ENCODE peak calls at places on chromosomes 13 and 19, in eight cellular contexts. N is caudate nucleus; O is fibroblast of lung; Y is H9; B is right lobe of liver; M is IMR-90; P is CD8-positive, alpha-beta memory T cell; H is PC-9. Z is an unnamed sample.

GRCh38 chr19:42272535-42272897 is 3.5 kb downstream of the CIC start:
- DNase-seq in N (no peak), O (no peak), Y (no peak), B (no peak), M (no peak), P (no peak), H (no peak), Z (no peak)

GRCh38 chr13:111537115-111537728 is 216.8 kb downstream of the TEX29 start:
- DNase-seq in N (no peak), O (no peak), Y (no peak), B (no peak), M (no peak), P (no peak), H (no peak), Z (no peak)

GRCh38 chr13:63636231-63636993 is 2220.8 kb upstream of the PCDH20 start:
- DNase-seq in N (no peak), O (peak; percentile 14), Y (no peak), B (no peak), M (no peak), P (no peak), H (no peak), Z (no peak)

GRCh38 chr13:37406031-37406430 is 192.5 kb downstream of the POSTN start:
- DNase-seq in N (no peak), O (no peak), Y (no peak), B (no peak), M (no peak), P (no peak), H (no peak), Z (no peak)

GRCh38 chr13:42275098-42275471 is 3.1 kb downstream of the AKAP11 start:
- DNase-seq in N (no peak), O (no peak), Y (no peak), B (no peak), M (no peak), P (no peak), H (no peak), Z (no peak)

GRCh38 chr13:98279473-98280175 is 102.6 kb upstream of the RNF113B start:
- DNase-seq in N (no peak), O (no peak), Y (peak; percentile 65), B (no peak), M (no peak), P (no peak), H (no peak), Z (no peak)

GRCh38 chr13:27605610-27606200 is 14.6 kb downstream of the LNX2 start:
- DNase-seq in N (no peak), O (peak; percentile 56), Y (no peak), B (no peak), M (peak; percentile 33), P (no peak), H (no peak), Z (no peak)

GRCh38 chr13:50892162-50892944 is 17.2 kb upstream of the RNASEH2B start:
- DNase-seq in N (no peak), O (no peak), Y (no peak), B (no peak), M (no peak), P (peak; percentile 17), H (no peak), Z (no peak)

GRCh38 chr19:6272913-6273600 is 6.7 kb downstream of the MLLT1 start:
- DNase-seq in N (no peak), O (no peak), Y (no peak), B (no peak), M (no peak), P (no peak), H (no peak), Z (no peak)

GRCh38 chr19:5128932-5129389 is 160.0 kb downstream of the KDM4B start:
- DNase-seq in N (no peak), O (peak; percentile 16), Y (no peak), B (no peak), M (no peak), P (no peak), H (no peak), Z (no peak)
- H3K27ac ChIP-seq in N (no peak overlapping the region), O (no peak overlapping the region), Y (no peak overlapping the region), B (no peak overlapping the region), M (no peak overlapping the region), P (no peak overlapping the region), H (no peak overlapping the region), Z (no peak overlapping the region)

GRCh38 chr19:13794388-13794751 is 873 bp upstream of the ZSWIM4 start:
- DNase-seq in N (no peak), O (peak; percentile 96), Y (no peak), B (peak; percentile 69), M (peak; percentile 96), P (no peak), H (peak; percentile 83), Z (peak; percentile 55)
- H3K27ac ChIP-seq in N (no peak overlapping the region), O (peak overlapping the region; percentile 99), Y (no peak overlapping the region), B (peak overlapping the region; percentile 58), M (peak overlapping the region; percentile 95), P (peak overlapping the region; percentile 73), H (peak overlapping the region; percentile 94), Z (peak overlapping the region; percentile 97)

GRCh38 chr13:30738526-30738925 is 3.2 kb downstream of the ALOX5AP start:
- DNase-seq in N (no peak), O (no peak), Y (peak; percentile 34), B (no peak), M (no peak), P (no peak), H (no peak), Z (no peak)
- H3K27ac ChIP-seq in N (no peak overlapping the region), O (no peak overlapping the region), Y (no peak overlapping the region), B (no peak overlapping the region), M (no peak overlapping the region), P (no peak overlapping the region), H (no peak overlapping the region), Z (no peak overlapping the region)

GRCh38 chr13:100440756-100441421 is 147.7 kb downstream of the GGACT start:
- DNase-seq in N (no peak), O (peak; percentile 58), Y (no peak), B (no peak), M (peak; percentile 75), P (no peak), H (peak; percentile 45), Z (no peak)
- H3K27ac ChIP-seq in N (no peak overlapping the region), O (peak overlapping the region; percentile 63), Y (no peak overlapping the region), B (no peak overlapping the region), M (peak overlapping the region; percentile 33), P (no peak overlapping the region), H (no peak overlapping the region), Z (no peak overlapping the region)

DNA sequence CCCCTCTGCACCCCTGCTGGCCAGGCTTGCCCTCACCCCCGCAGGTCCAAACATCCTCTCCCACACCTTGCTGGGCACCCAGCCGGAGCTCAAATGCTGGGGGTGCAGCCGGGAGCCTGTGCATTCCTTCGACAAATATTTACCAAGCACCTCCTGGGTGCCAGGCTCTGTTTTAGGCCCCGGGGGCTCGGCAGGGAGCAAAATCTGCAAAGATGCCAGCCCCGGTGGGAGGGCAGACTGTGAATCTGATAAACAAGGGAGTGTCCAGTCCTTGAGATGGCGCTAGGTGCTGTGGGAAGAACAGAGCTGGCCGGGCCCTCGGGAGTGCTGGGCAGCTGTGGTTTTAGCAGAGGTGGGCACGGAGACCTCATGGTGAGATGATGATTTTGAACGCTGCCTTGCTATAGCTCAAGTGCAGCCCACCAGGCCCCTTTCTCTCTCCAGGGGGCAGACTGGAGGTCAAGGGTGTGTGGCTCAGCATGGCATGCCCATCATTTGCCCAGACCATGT is 10.6 kb downstream of the NFIX start:
- DNase-seq in N (no peak), O (no peak), Y (no peak), B (no peak), M (no peak), P (no peak), H (no peak), Z (no peak)
- H3K27ac ChIP-seq in N (peak overlapping the region; percentile 80), O (no peak overlapping the region), Y (no peak overlapping the region), B (no peak overlapping the region), M (no peak overlapping the region), P (no peak overlapping the region), H (no peak overlapping the region), Z (no peak overlapping the region)

DNA sequence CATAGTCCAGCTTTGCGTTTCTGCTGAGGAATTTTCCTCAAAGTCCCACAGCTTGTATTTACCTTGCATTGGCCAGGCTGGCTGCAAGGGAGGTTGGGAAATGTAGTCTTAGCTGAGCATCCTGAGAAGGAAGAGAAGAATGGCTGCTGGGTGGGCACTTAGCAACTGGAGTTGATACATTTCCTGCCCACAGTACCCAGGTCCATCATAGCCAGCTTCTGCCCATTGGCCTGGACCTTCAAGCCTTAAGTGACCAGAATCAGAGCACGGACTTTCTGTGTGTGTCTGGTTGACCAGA is 112.4 kb downstream of the SIPA1L3 start:
- DNase-seq in N (no peak), O (no peak), Y (no peak), B (no peak), M (no peak), P (no peak), H (no peak), Z (no peak)
- H3K27ac ChIP-seq in N (no peak overlapping the region), O (no peak overlapping the region), Y (no peak overlapping the region), B (no peak overlapping the region), M (no peak overlapping the region), P (no peak overlapping the region), H (no peak overlapping the region), Z (no peak overlapping the region)

GRCh38 chr19:40686882-40687524 is 3.4 kb downstream of the NUMBL start:
- DNase-seq in N (no peak), O (no peak), Y (no peak), B (no peak), M (no peak), P (no peak), H (no peak), Z (no peak)

GRCh38 chr19:40688987-40689338 is 1.5 kb downstream of the NUMBL start:
- DNase-seq in N (no peak), O (peak; percentile 12), Y (no peak), B (no peak), M (no peak), P (no peak), H (no peak), Z (no peak)

GRCh38 chr19:40689339-40690049 is 957 bp downstream of the NUMBL start:
- DNase-seq in N (no peak), O (peak; percentile 21), Y (no peak), B (no peak), M (no peak), P (no peak), H (no peak), Z (no peak)

GRCh38 chr19:40687525-40688016 is 2.9 kb downstream of the NUMBL start:
- DNase-seq in N (no peak), O (peak; percentile 96), Y (no peak), B (no peak), M (peak; percentile 86), P (no peak), H (no peak), Z (no peak)

DNA sequence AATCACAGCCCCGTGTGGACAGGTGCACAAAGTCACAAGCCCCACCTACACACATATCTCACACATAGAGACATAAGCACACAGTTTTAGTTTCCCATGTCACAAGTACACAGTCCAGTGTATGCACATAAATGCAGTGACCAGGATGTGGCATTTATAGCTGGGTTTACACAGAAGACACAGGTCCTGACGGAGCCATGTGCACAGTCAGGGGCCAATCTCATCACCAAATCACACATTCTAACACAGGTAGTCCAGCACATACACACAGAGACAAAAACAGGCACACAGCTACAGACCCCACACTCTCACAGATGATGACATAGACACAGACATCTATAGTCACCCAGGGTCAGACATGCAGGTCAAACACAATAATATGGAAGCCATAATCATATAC is 2.2 kb downstream of the NUMBL start:
- DNase-seq in N (no peak), O (no peak), Y (no peak), B (no peak), M (no peak), P (no peak), H (no peak), Z (no peak)
- H3K27ac ChIP-seq in N (no peak overlapping the region), O (peak overlapping the region; percentile 87), Y (no peak overlapping the region), B (no peak overlapping the region), M (no peak overlapping the region), P (no peak overlapping the region), H (no peak overlapping the region), Z (no peak overlapping the region)

Z was measured in epithelial cell of prostate.